ENCODE peak calls at places on chromosomes 13 and 19, in six cellular contexts. S is pons, E is T-cell, B is stomach, N is dermis blood vessel endothelial cell, C is ovary. Q is an unnamed sample.

GRCh38 chr19:16206046-16206605 is 8.4 kb downstream of the AP1M1 start:
- DNase-seq in C (no peak), S (no peak), E (no peak), N (no peak), B (no peak), Q (no peak)

GRCh38 chr19:4055209-4055552 is 11.5 kb downstream of the ZBTB7A start:
- DNase-seq in S (no peak), C (no peak), E (no peak), N (no peak), B (no peak), Q (no peak)

GRCh38 chr13:94776956-94777355 is 64.6 kb upstream of the SOX21 start:
- DNase-seq in N (no peak), C (no peak), E (no peak), B (no peak), S (no peak), Q (no peak)

GRCh38 chr19:39506944-39507714 is 7.8 kb upstream of the SELENOV start:
- DNase-seq in S (no peak), C (no peak), B (no peak), N (peak), E (no peak), Q (peak)

GRCh38 chr13:30711375-30711774 is 24.0 kb upstream of the ALOX5AP start:
- DNase-seq in B (no peak), C (no peak), N (no peak), E (no peak), S (no peak), Q (peak)

GRCh38 chr13:33526718-33527117 is 241.2 kb upstream of the STARD13 start:
- DNase-seq in C (no peak), S (peak), N (no peak), E (no peak), B (no peak), Q (no peak)

GRCh38 chr13:98780451-98780850 is 28.0 kb upstream of the SLC15A1 start:
- DNase-seq in N (peak), C (no peak), E (no peak), S (no peak), B (no peak), Q (no peak)

GRCh38 chr19:52198678-52199077 is 8.8 kb downstream of the PPP2R1A start:
- DNase-seq in N (peak), B (no peak), E (no peak), C (no peak), S (no peak), Q (no peak)

GRCh38 chr13:26179344-26179743 is 42.8 kb downstream of the RNF6 start:
- DNase-seq in C (no peak), B (no peak), S (peak), E (no peak), N (no peak), Q (no peak)

GRCh38 chr19:16188521-16188920 is 3.3 kb downstream of the FAM32A start:
- DNase-seq in N (no peak), C (no peak), B (no peak), S (no peak), E (no peak), Q (no peak)

GRCh38 chr13:111962431-111962891 is 104.5 kb upstream of the SOX1 start:
- DNase-seq in E (no peak), N (no peak), B (no peak), S (no peak), C (no peak), Q (no peak)

GRCh38 chr19:18867751-18868150 is 28.2 kb downstream of the CERS1 start:
- DNase-seq in S (no peak), N (no peak), C (no peak), B (no peak), E (no peak), Q (no peak)

GRCh38 chr19:44712864-44713515 is 14.0 kb downstream of the CEACAM16 start:
- DNase-seq in N (no peak), C (no peak), S (no peak), B (no peak), E (no peak), Q (peak)

GRCh38 chr13:112572408-112572807 is 15.5 kb downstream of the TUBGCP3 start:
- DNase-seq in E (no peak), B (no peak), C (no peak), S (no peak), N (no peak), Q (peak)

GRCh38 chr13:59458908-59459579 is 704.7 kb downstream of the DIAPH3 start:
- DNase-seq in S (peak), B (no peak), C (no peak), E (no peak), N (peak), Q (peak)

GRCh38 chr19:50478901-50479715 is 2.5 kb upstream of the GARIN5A start:
- DNase-seq in N (peak), B (no peak), E (no peak), S (no peak), C (no peak), Q (peak)

GRCh38 chr13:40910324-40911050 is 108.6 kb downstream of the ELF1 start:
- DNase-seq in E (no peak), S (no peak), C (no peak), N (no peak), B (no peak), Q (no peak)

GRCh38 chr13:87524775-87525174 is 146.4 kb upstream of the SLITRK5 start:
- DNase-seq in E (no peak), C (no peak), N (no peak), B (no peak), S (no peak), Q (no peak)

GRCh38 chr13:112641456-112641855 is 48.4 kb upstream of the ATP11A start:
- DNase-seq in S (no peak), B (no peak), C (no peak), N (no peak), E (no peak), Q (no peak)

GRCh38 chr13:30846844-30847243 is 59.2 kb upstream of the MEDAG start:
- DNase-seq in C (no peak), N (no peak), B (no peak), E (no peak), S (no peak), Q (no peak)

GRCh38 chr13:106835477-106835876 is 267.5 kb upstream of the ARGLU1 start:
- DNase-seq in B (no peak), C (no peak), N (no peak), E (no peak), S (no peak), Q (no peak)

GRCh38 chr19:55146648-55147218 is 2.3 kb downstream of the TNNT1 start:
- DNase-seq in C (no peak), B (no peak), N (no peak), S (no peak), E (no peak), Q (no peak)

GRCh38 chr19:47541507-47541906 is 26.6 kb upstream of the NAPA start:
- DNase-seq in B (no peak), C (no peak), S (no peak), N (no peak), E (peak), Q (no peak)

GRCh38 chr13:24085662-24086061 is 74.9 kb upstream of the SPATA13 start:
- DNase-seq in B (peak), N (no peak), E (no peak), S (no peak), C (no peak), Q (no peak)

GRCh38 chr19:54191671-54192453 is 754 bp downstream of the TSEN34 start:
- DNase-seq in N (no peak), E (no peak), S (no peak), B (no peak), C (no peak), Q (no peak)

GRCh38 chr19:6259312-6259861 is 20.4 kb downstream of the MLLT1 start:
- DNase-seq in S (no peak), C (no peak), N (no peak), B (no peak), E (no peak), Q (peak)

GRCh38 chr19:37654833-37655688 is at the start of gene ZFP30:
- DNase-seq in S (peak), E (peak), N (peak), C (peak), B (peak), Q (peak)

GRCh38 chr19:55258476-55258827 is 365 bp downstream of the PPP6R1 start:
- DNase-seq in N (no peak), E (peak), B (no peak), C (no peak), S (no peak), Q (no peak)

GRCh38 chr19:6464070-6464873 is at the start of gene CRB3:
- DNase-seq in S (no peak), N (no peak), C (no peak), B (peak), E (peak), Q (no peak)

GRCh38 chr19:38932425-38933179 is 1.9 kb downstream of the MRPS12 start:
- DNase-seq in N (peak), C (no peak), E (no peak), S (peak), B (no peak), Q (peak)

GRCh38 chr19:43432866-43433673 is 18.4 kb downstream of the TEX101 start:
- DNase-seq in E (peak), C (no peak), S (peak), B (peak), N (peak), Q (peak)

GRCh38 chr19:6556480-6556879 is 25.7 kb downstream of the TNFSF9 start:
- DNase-seq in S (no peak), N (peak), E (no peak), C (no peak), B (no peak), Q (no peak)

GRCh38 chr19:11296264-11296663 is 304 bp downstream of the TSPAN16 start:
- DNase-seq in C (no peak), N (no peak), S (no peak), E (no peak), B (no peak), Q (no peak)

GRCh38 chr13:110365876-110366275 is 58.8 kb downstream of the COL4A2 start:
- DNase-seq in C (no peak), E (no peak), B (no peak), S (no peak), N (no peak), Q (no peak)

GRCh38 chr19:30153326-30154210 is 211.5 kb downstream of the URI1 start:
- DNase-seq in N (no peak), C (no peak), B (no peak), S (no peak), E (no peak), Q (no peak)

GRCh38 chr19:5536337-5536894 is 31.3 kb downstream of the TINCR start:
- DNase-seq in N (peak), E (no peak), S (peak), C (peak), B (peak), Q (peak)

GRCh38 chr13:109383683-109384082 is 402.7 kb downstream of the IRS2 start:
- DNase-seq in E (no peak), N (no peak), B (no peak), C (no peak), S (no peak), Q (peak)

GRCh38 chr13:111925146-111925875 is 141.6 kb upstream of the SOX1 start:
- DNase-seq in C (no peak), S (no peak), N (no peak), E (no peak), B (peak), Q (no peak)

Q was measured in fibroblast of lung.